ENCODE peak calls at places on chromosomes 2 and 18, in five cellular contexts. R, G, K, E and X are unnamed samples. For H3K4me1, the result is how much of the 10 kb centered on the place peaks cover.

GRCh38 chr2:159708066-159708760 is 4.1 kb upstream of the MARCHF7 start:
- DNase-seq in R (no peak), K (no peak), E (no peak), G (no peak), X (no peak)

GRCh38 chr2:200471324-200471848 is 38.5 kb downstream of the KCTD18 start:
- DNase-seq in E (no peak), R (peak), G (no peak), K (no peak), X (no peak)

GRCh38 chr2:225041871-225042799 is at the start of gene DOCK10:
- DNase-seq in K (peak), R (peak), E (no peak), G (peak), X (peak)

GRCh38 chr2:158740591-158740990 is 54.5 kb upstream of the DAPL1 start:
- DNase-seq in K (no peak), G (no peak), R (no peak), E (no peak), X (no peak)

GRCh38 chr18:38981382-38981781 is 1415.8 kb upstream of the CELF4 start:
- DNase-seq in R (no peak), E (no peak), G (no peak), K (no peak), X (no peak)

GRCh38 chr2:203453858-203454451 is 81.1 kb downstream of the RAPH1 start:
- DNase-seq in G (no peak), E (no peak), R (peak), K (no peak), X (no peak)

GRCh38 chr2:64143154-64144056 is 815 bp downstream of the PELI1 start:
- DNase-seq in R (peak), K (peak), E (peak), G (peak), X (peak)

GRCh38 chr2:163574309-163574708 is 161.5 kb downstream of the FIGN start:
- DNase-seq in K (no peak), G (no peak), E (no peak), R (no peak), X (no peak)

GRCh38 chr2:113102133-113102532 is 25.3 kb upstream of the IL1RN start:
- DNase-seq in E (no peak), K (no peak), R (no peak), G (no peak), X (no peak)

GRCh38 chr2:239292531-239292930 is 108.3 kb downstream of the HDAC4 start:
- DNase-seq in E (no peak), G (no peak), R (no peak), K (no peak), X (no peak)

GRCh38 chr2:67448648-67449047 is 51.5 kb downstream of the ETAA1 start:
- DNase-seq in R (no peak), E (no peak), G (no peak), K (no peak), X (no peak)

GRCh38 chr18:42574871-42575270 is 540.6 kb downstream of the RIT2 start:
- DNase-seq in R (no peak), E (no peak), K (no peak), G (no peak), X (no peak)

GRCh38 chr2:97701186-97701585 is 12.2 kb upstream of the ZAP70 start:
- DNase-seq in R (no peak), G (no peak), K (no peak), E (no peak), X (no peak)

GRCh38 chr2:237459741-237460174 is 27.3 kb upstream of the MLPH start:
- DNase-seq in E (no peak), G (no peak), R (no peak), K (no peak), X (no peak)

GRCh38 chr18:35267161-35267651 is 22.8 kb downstream of the ZSCAN30 start:
- DNase-seq in K (peak), R (peak), E (peak), G (peak), X (peak)

GRCh38 chr2:237616373-237617304 is 10.7 kb upstream of the LRRFIP1 start:
- DNase-seq in E (no peak), R (no peak), K (no peak), G (no peak), X (no peak)

GRCh38 chr2:159148891-159149290 is 137.6 kb downstream of the WDSUB1 start:
- DNase-seq in E (no peak), R (peak), K (no peak), G (no peak), X (no peak)

GRCh38 chr2:24885221-24886113 is 34.6 kb downstream of the ADCY3 start:
- DNase-seq in K (no peak), G (no peak), R (no peak), E (no peak), X (peak)

GRCh38 chr2:219578811-219579210 is 6.7 kb downstream of the INHA start:
- DNase-seq in G (no peak), R (no peak), E (no peak), K (no peak), X (no peak)

GRCh38 chr2:53865264-53865663 is 5.5 kb upstream of the GPR75 start:
- DNase-seq in E (no peak), R (no peak), G (no peak), K (no peak), X (no peak)

GRCh38 chr2:61111708-61112107 is 46.0 kb downstream of the SANBR start:
- DNase-seq in R (no peak), K (no peak), E (no peak), G (no peak), X (no peak)

GRCh38 chr2:158600155-158600802 is 143.5 kb downstream of the PKP4 start:
- DNase-seq in K (no peak), G (no peak), E (peak), R (no peak), X (peak)

GRCh38 chr2:217069263-217070042 is 209.6 kb upstream of the TNP1 start:
- DNase-seq in E (no peak), R (no peak), G (no peak), K (no peak), X (no peak)

GRCh38 chr2:233247744-233248143 is 3.7 kb upstream of the ATG16L1 start:
- DNase-seq in K (peak), R (no peak), G (no peak), E (no peak), X (no peak)

GRCh38 chr2:11742317-11742701 is 4.1 kb upstream of the LPIN1 start:
- DNase-seq in G (no peak), K (no peak), R (no peak), E (no peak), X (no peak)

GRCh38 chr2:114550895-114551793 is 108.7 kb downstream of the DPP10 start:
- DNase-seq in E (peak), R (peak), K (no peak), G (no peak), X (peak)

GRCh38 chr18:50707841-50708240 is 112.0 kb downstream of the MRO start:
- DNase-seq in G (no peak), R (no peak), E (no peak), K (no peak), X (no peak)

GRCh38 chr2:240250985-240251847 is 110.8 kb upstream of the OTOS start:
- DNase-seq in K (no peak), R (peak), E (peak), G (peak), X (peak)

GRCh38 chr2:174120346-174120745 is 128.0 kb downstream of the OLA1 start:
- DNase-seq in E (no peak), R (no peak), K (no peak), G (no peak), X (no peak)

GRCh38 chr2:109466674-109467575 is 146.8 kb downstream of the SEPTIN10 start:
- DNase-seq in G (peak), K (no peak), E (no peak), R (no peak), X (no peak)

GRCh38 chr2:3605013-3605961 is 10.4 kb downstream of the COLEC11 start:
- DNase-seq in R (no peak), K (no peak), G (no peak), E (no peak), X (no peak)

GRCh38 chr18:41532344-41533086 is 422.5 kb upstream of the PIK3C3 start:
- DNase-seq in E (no peak), K (no peak), G (no peak), R (peak), X (no peak)
- TF ChIP-seq CTCF in E (no peak), K (no peak), G (no peak), R (peak), X (no peak)

GRCh38 chr2:47744074-47744473 is 38.9 kb upstream of the MSH6 start:
- DNase-seq in G (no peak), R (no peak), E (no peak), K (no peak), X (no peak)
- H3K4me1 ChIP-seq in G (under half), R (under half), E (under half), K (under half), X (under half)

DNA sequence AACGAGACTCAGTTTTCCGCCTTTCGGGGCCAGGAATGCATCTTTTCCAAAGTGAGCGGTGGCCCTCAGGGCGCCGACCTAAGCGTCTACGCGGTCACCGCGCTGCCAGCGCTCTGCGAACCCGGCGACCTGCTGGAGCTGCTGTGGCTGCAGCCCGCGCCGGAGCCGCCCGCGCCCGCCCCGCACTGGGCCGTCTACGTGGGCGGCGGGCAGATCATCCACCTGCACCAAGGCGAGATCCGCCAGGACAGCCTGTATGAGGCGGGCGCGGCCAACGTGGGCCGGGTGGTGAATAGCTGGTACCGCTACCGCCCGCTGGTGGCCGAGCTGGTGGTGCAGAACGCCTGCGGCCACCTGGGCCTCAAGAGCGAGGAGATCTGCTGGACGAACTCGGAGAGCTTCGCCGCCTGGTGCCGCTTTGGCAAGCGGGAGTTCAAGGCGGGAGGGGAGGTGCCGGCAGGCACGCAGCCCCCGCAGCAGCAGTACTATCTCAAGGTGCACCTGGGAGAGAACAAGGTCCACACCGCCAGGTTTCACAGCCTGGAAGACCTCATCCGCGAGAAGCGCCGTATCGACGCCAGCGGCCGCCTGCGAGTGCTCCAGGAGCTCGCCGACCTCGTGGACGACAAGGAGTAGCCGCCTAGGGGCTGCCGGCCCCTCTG is 1.8 kb downstream of the LRATD1 start:
- DNase-seq in G (peak), E (peak), K (no peak), R (peak), X (peak)
- TF ChIP-seq CTCF in G (peak), E (peak), K (no peak), R (peak), X (peak)

GRCh38 chr18:58695772-58696171 is 24.5 kb downstream of the MALT1 start:
- DNase-seq in K (no peak), E (no peak), G (no peak), R (no peak), X (no peak)
- H3K4me1 ChIP-seq in K (under half), E (under half), G (under half), R (under half), X (under half)

GRCh38 chr2:218291318-218291933 is 877 bp downstream of the TMBIM1 start:
- DNase-seq in K (no peak), E (no peak), R (no peak), G (no peak), X (peak)
- TF ChIP-seq CTCF in K (no peak), E (no peak), R (no peak), G (no peak), X (no peak)

GRCh38 chr18:23826850-23827620 is 137.8 kb downstream of the LAMA3 start:
- DNase-seq in G (no peak), E (no peak), K (no peak), R (no peak), X (no peak)

GRCh38 chr18:23828426-23828825 is 139.2 kb downstream of the LAMA3 start:
- DNase-seq in R (no peak), K (peak), G (no peak), E (no peak), X (no peak)

GRCh38 chr18:23825496-23825895 is 136.2 kb downstream of the LAMA3 start:
- DNase-seq in K (no peak), R (no peak), G (no peak), E (no peak), X (no peak)

GRCh38 chr18:23825978-23826405 is 136.7 kb downstream of the LAMA3 start:
- DNase-seq in E (peak), R (no peak), K (no peak), G (no peak), X (no peak)

GRCh38 chr18:23827681-23828080 is 138.4 kb downstream of the LAMA3 start:
- DNase-seq in K (no peak), G (no peak), R (no peak), E (no peak), X (no peak)
- H3K4me1 ChIP-seq in K (under half), G (under half), R (under half), E (under half), X (under half)

GRCh38 chr2:167965907-167966306 is 281.5 kb downstream of the STK39 start:
- DNase-seq in K (no peak), R (no peak), E (no peak), G (no peak), X (no peak)

GRCh38 chr2:167963899-167964649 is 283.3 kb downstream of the STK39 start:
- DNase-seq in K (no peak), R (no peak), G (no peak), E (no peak), X (no peak)

GRCh38 chr2:167962436-167963226 is 284.8 kb downstream of the STK39 start:
- DNase-seq in K (no peak), E (no peak), G (no peak), R (no peak), X (no peak)

GRCh38 chr2:167966367-167966766 is 281.0 kb downstream of the STK39 start:
- DNase-seq in E (no peak), K (no peak), G (no peak), R (no peak), X (no peak)

GRCh38 chr2:167964650-167965404 is 282.6 kb downstream of the STK39 start:
- DNase-seq in G (no peak), K (no peak), E (no peak), R (peak), X (no peak)
- TF ChIP-seq CTCF in G (peak), K (no peak), E (no peak), R (peak), X (no peak)